ENCODE peak calls at places on chromosomes 7 and 10, in nine cellular contexts. R is psoas muscle; G is lung; Y is fibroblast of the conjunctiva; V is activated naive CD4-positive, alpha-beta T cell treated with anti-CD3 and anti-CD28 coated beads for 36 hours; D is NCI-H1694 treated with DMSO at 0.1 percent for 48 hours; P is HEK293T; Z is stimulated activated CD4-positive, alpha-beta T cell treated with anti-CD3 and anti-CD28 coated beads, Interleukin-4, amount 100 ng/mL, for 48 hours; T is CD4-positive, alpha-beta T cell. E is an unnamed sample.

GRCh38 chr10:76080406-76080805 is 649.0 kb downstream of the LRMDA start:
- DNase-seq in R (no peak), G (no peak), Y (no peak), V (no peak), D (no peak), P (no peak), Z (no peak), T (no peak), E (peak; percentile 83)

GRCh38 chr7:73828107-73828803 is 2.5 kb upstream of the CLDN4 start:
- DNase-seq in R (no peak), G (no peak), Y (no peak), V (peak; percentile 66), D (peak; percentile 67), P (peak; percentile 59), Z (no peak), T (no peak), E (peak; percentile 73)

GRCh38 chr7:158128572-158128971 is 459.1 kb downstream of the PTPRN2 start:
- DNase-seq in R (no peak), G (no peak), Y (no peak), V (no peak), D (no peak), P (no peak), Z (no peak), T (no peak), E (no peak)

GRCh38 chr7:23334482-23335056 is 35.4 kb downstream of the MALSU1 start:
- DNase-seq in R (peak; percentile 23), G (peak; percentile 51), Y (peak; percentile 82), V (no peak), D (no peak), P (no peak), Z (no peak), T (no peak), E (peak; percentile 99)

GRCh38 chr7:155795951-155796350 is 16.3 kb downstream of the SHH start:
- DNase-seq in R (no peak), G (no peak), Y (no peak), V (no peak), D (no peak), P (no peak), Z (no peak), T (no peak), E (no peak)

GRCh38 chr10:80474597-80474910 is 20.4 kb downstream of the TSPAN14 start:
- DNase-seq in R (no peak), G (no peak), Y (no peak), V (no peak), D (no peak), P (no peak), Z (no peak), T (no peak), E (no peak)

GRCh38 chr10:91144961-91145360 is 75.5 kb upstream of the PCGF5 start:
- DNase-seq in R (no peak), G (no peak), Y (no peak), V (no peak), D (no peak), P (no peak), Z (no peak), T (no peak), E (peak; percentile 50)

GRCh38 chr7:148336411-148336810 is 254.2 kb upstream of the C7orf33 start:
- DNase-seq in R (no peak), G (no peak), Y (no peak), V (no peak), D (no peak), P (no peak), Z (no peak), T (no peak), E (no peak)

GRCh38 chr10:78472542-78472890 is 438.9 kb downstream of the RPS24 start:
- DNase-seq in R (no peak), G (no peak), Y (no peak), V (no peak), D (no peak), P (no peak), Z (no peak), T (no peak), E (no peak)

GRCh38 chr10:119686465-119687191 is 35.4 kb downstream of the BAG3 start:
- DNase-seq in R (peak; percentile 82), G (peak; percentile 76), Y (peak; percentile 68), V (peak; percentile 93), D (peak; percentile 7), P (peak; percentile 91), Z (peak; percentile 83), T (peak; percentile 70), E (peak; percentile 91)

GRCh38 chr10:124545756-124546369 is 84.2 kb downstream of the LHPP start:
- DNase-seq in R (no peak), G (no peak), Y (no peak), V (no peak), D (no peak), P (no peak), Z (no peak), T (no peak), E (no peak)

GRCh38 chr10:80460399-80461207 is 6.5 kb downstream of the TSPAN14 start:
- DNase-seq in R (no peak), G (peak; percentile 84), Y (no peak), V (no peak), D (no peak), P (no peak), Z (no peak), T (no peak), E (peak; percentile 78)

GRCh38 chr7:2663121-2663886 is 24.7 kb upstream of the AMZ1 start:
- DNase-seq in R (peak; percentile 59), G (no peak), Y (no peak), V (no peak), D (no peak), P (no peak), Z (no peak), T (no peak), E (no peak)

GRCh38 chr7:135936497-135937217 is 40.5 kb downstream of the MTPN start:
- DNase-seq in R (no peak), G (no peak), Y (no peak), V (no peak), D (no peak), P (no peak), Z (no peak), T (no peak), E (no peak)

GRCh38 chr7:159166530-159166929 is 21.9 kb upstream of the VIPR2 start:
- DNase-seq in R (no peak), G (no peak), Y (no peak), V (no peak), D (no peak), P (no peak), Z (no peak), T (no peak), E (no peak)

GRCh38 chr10:44186150-44186549 is 198.7 kb downstream of the CXCL12 start:
- DNase-seq in R (no peak), G (peak; percentile 27), Y (peak; percentile 70), V (no peak), D (no peak), P (no peak), Z (no peak), T (no peak), E (peak; percentile 58)

GRCh38 chr10:49649294-49649693 is 30.2 kb upstream of the C10orf53 start:
- DNase-seq in R (no peak), G (no peak), Y (no peak), V (peak; percentile 47), D (no peak), P (no peak), Z (peak; percentile 7), T (no peak), E (peak; percentile 26)

GRCh38 chr10:13822475-13822874 is 235.7 kb downstream of the PRPF18 start:
- DNase-seq in R (no peak), G (no peak), Y (no peak), V (no peak), D (peak; percentile 62), P (no peak), Z (no peak), T (no peak), E (no peak)

GRCh38 chr7:139051655-139052054 is 15.8 kb upstream of the ZC3HAV1L start:
- DNase-seq in R (no peak), G (no peak), Y (no peak), V (no peak), D (no peak), P (no peak), Z (no peak), T (no peak), E (no peak)

GRCh38 chr10:103525901-103526300 is 32.4 kb downstream of the NEURL1 start:
- DNase-seq in R (no peak), G (no peak), Y (no peak), V (no peak), D (no peak), P (no peak), Z (no peak), T (no peak), E (no peak)

GRCh38 chr10:123309740-123310139 is 155.5 kb downstream of the BUB3 start:
- DNase-seq in R (no peak), G (no peak), Y (peak; percentile 4), V (no peak), D (no peak), P (no peak), Z (no peak), T (no peak), E (no peak)

GRCh38 chr7:70044525-70044924 is 446.2 kb downstream of the AUTS2 start:
- DNase-seq in R (no peak), G (no peak), Y (no peak), V (no peak), D (no peak), P (no peak), Z (no peak), T (no peak), E (no peak)

GRCh38 chr10:10508241-10508640 is 509.4 kb upstream of the CELF2 start:
- DNase-seq in R (no peak), G (no peak), Y (no peak), V (no peak), D (no peak), P (no peak), Z (no peak), T (no peak), E (no peak)

E was measured in EH.